ENCODE peak calls at places on chromosomes 6 and 20, in five cellular contexts. T is cardiac fibroblast, P is transverse colon, O is epithelial cell of esophagus, G is pancreas. W is an unnamed sample.

GRCh38 chr20:2984956-2985661 is 58.3 kb upstream of the GNRH2 start:
- DNase-seq in T (peak), P (no peak), O (peak), G (no peak), W (peak)

GRCh38 chr6:161111256-161111655 is 119.7 kb downstream of the MAP3K4 start:
- DNase-seq in T (no peak), P (no peak), O (no peak), G (no peak), W (no peak)

GRCh38 chr20:44796758-44797457 is 13.4 kb downstream of the RIMS4 start:
- DNase-seq in T (no peak), P (no peak), O (no peak), G (no peak), W (no peak)

GRCh38 chr6:11229267-11230043 is 3.0 kb downstream of the NEDD9 start:
- DNase-seq in T (peak), P (no peak), O (peak), G (no peak), W (peak)

GRCh38 chr6:142613981-142614380 is 312.2 kb downstream of the ADGRG6 start:
- DNase-seq in T (no peak), P (no peak), O (peak), G (no peak), W (peak)

GRCh38 chr6:135503703-135504475 is 6.3 kb upstream of the AHI1 start:
- DNase-seq in T (peak), P (no peak), O (no peak), G (no peak), W (peak)

GRCh38 chr20:46699651-46700359 is 9.6 kb upstream of the SLC2A10 start:
- DNase-seq in T (peak), P (no peak), O (peak), G (no peak), W (peak)

GRCh38 chr6:4023240-4023639 is 55.7 kb downstream of the FAM217A start:
- DNase-seq in T (peak), P (no peak), O (no peak), G (no peak), W (no peak)

GRCh38 chr6:170358496-170358895 is 51.9 kb downstream of the FAM120B start:
- DNase-seq in T (no peak), P (peak), O (no peak), G (no peak), W (no peak)

GRCh38 chr6:96470296-96470695 is 51.3 kb upstream of the UFL1 start:
- DNase-seq in T (no peak), P (no peak), O (no peak), G (no peak), W (no peak)

GRCh38 chr6:70423189-70424133 is 10.2 kb downstream of the FAM135A start:
- DNase-seq in T (no peak), P (no peak), O (no peak), G (no peak), W (no peak)

GRCh38 chr20:19110285-19110684 is 102.2 kb upstream of the SLC24A3 start:
- DNase-seq in T (no peak), P (no peak), O (no peak), G (no peak), W (no peak)

GRCh38 chr6:1645466-1646185 is 35.9 kb downstream of the FOXC1 start:
- DNase-seq in T (peak), P (no peak), O (no peak), G (no peak), W (no peak)

GRCh38 chr6:26186652-26187051 is 99.4 kb downstream of the HFE start:
- DNase-seq in T (no peak), P (no peak), O (no peak), G (no peak), W (no peak)

GRCh38 chr6:128124713-128125112 is 223.9 kb upstream of the THEMIS start:
- DNase-seq in T (peak), P (no peak), O (peak), G (no peak), W (peak)

GRCh38 chr6:132330759-132331158 is 70.5 kb downstream of the MOXD1 start:
- DNase-seq in T (no peak), P (no peak), O (peak), G (no peak), W (peak)

GRCh38 chr6:114997813-114998292 is 655.0 kb upstream of the HS3ST5 start:
- DNase-seq in T (no peak), P (no peak), O (no peak), G (no peak), W (no peak)

GRCh38 chr6:2225422-2226392 is 19.7 kb downstream of the GMDS start:
- DNase-seq in T (peak), P (peak), O (peak), G (no peak), W (peak)

GRCh38 chr6:113281014-113281810 is 575.9 kb upstream of the MARCKS start:
- DNase-seq in T (no peak), P (no peak), O (no peak), G (no peak), W (no peak)

GRCh38 chr6:132818404-132819359 is 4.3 kb downstream of the RPS12 start:
- DNase-seq in T (peak), P (no peak), O (no peak), G (no peak), W (no peak)

GRCh38 chr6:125519367-125519766 is 217.6 kb upstream of the HDDC2 start:
- DNase-seq in T (peak), P (no peak), O (no peak), G (no peak), W (peak)

GRCh38 chr20:41352666-41353065 is 12.0 kb downstream of the LPIN3 start:
- DNase-seq in T (no peak), P (no peak), O (no peak), G (no peak), W (no peak)

GRCh38 chr6:7939864-7940228 is 29.3 kb upstream of the TXNDC5 start:
- DNase-seq in T (no peak), P (no peak), O (no peak), G (no peak), W (no peak)

GRCh38 chr20:2692036-2692885 is at the start of gene EBF4:
- DNase-seq in T (peak), P (peak), O (peak), G (peak), W (no peak)

GRCh38 chr6:103707596-103708325 is 1152.0 kb downstream of the HACE1 start:
- DNase-seq in T (no peak), P (no peak), O (peak), G (no peak), W (peak)

GRCh38 chr6:28981391-28981832 is 23.7 kb downstream of the ZNF311 start:
- DNase-seq in T (peak), P (peak), O (peak), G (peak), W (no peak)

GRCh38 chr6:113640046-113640445 is 217.1 kb upstream of the MARCKS start:
- DNase-seq in T (no peak), P (no peak), O (no peak), G (no peak), W (no peak)

GRCh38 chr20:43187476-43188233 is 2.1 kb downstream of the PTPRT start:
- DNase-seq in T (peak), P (peak), O (peak), G (peak), W (peak)

DNA sequence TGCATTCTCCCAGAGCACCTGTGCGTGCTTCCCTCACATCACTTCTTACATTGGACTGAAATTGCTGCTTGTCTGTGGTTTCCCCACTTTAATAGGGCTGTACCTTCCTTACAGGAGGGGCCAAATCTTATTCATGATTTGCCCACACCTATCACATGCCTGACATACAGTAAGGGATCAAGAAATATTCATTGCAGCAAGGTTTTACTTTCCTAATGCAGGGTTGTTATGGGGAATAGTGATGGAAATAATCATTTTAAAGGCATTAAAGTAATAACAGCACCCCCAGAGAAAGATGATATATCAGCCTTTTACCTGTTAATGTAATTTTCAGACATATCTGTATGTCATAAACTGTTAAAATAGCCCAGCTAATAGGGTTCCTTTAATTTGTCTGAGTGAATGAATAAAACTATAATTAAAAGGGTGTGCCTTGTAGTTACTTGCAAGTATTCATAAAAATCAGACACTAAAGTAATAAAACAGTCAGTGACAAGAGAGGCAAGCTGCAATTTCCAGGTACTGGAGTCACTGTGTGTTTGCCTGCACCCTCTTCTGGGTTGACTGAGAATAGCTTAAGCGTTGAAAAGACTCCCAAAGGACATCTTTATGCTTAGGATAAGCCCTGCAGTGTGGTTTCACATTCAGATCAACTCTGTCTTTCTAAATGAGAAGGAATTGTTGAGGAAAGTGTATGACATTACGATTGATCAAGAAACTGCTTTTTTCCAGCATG is 182.7 kb downstream of the PHACTR1 start:
- DNase-seq in T (no peak), P (no peak), O (no peak), G (no peak), W (no peak)
- TF ChIP-seq CTCF in T (no peak), P (no peak), O (no peak), G (no peak), W (no peak)

GRCh38 chr6:147826698-147827097 is 318.2 kb downstream of the SAMD5 start:
- DNase-seq in T (no peak), P (no peak), O (no peak), G (no peak), W (no peak)

GRCh38 chr6:147817042-147817689 is 308.7 kb downstream of the SAMD5 start:
- DNase-seq in T (no peak), P (no peak), O (no peak), G (no peak), W (no peak)

GRCh38 chr6:147820520-147820919 is 312.0 kb downstream of the SAMD5 start:
- DNase-seq in T (no peak), P (no peak), O (no peak), G (no peak), W (no peak)

DNA sequence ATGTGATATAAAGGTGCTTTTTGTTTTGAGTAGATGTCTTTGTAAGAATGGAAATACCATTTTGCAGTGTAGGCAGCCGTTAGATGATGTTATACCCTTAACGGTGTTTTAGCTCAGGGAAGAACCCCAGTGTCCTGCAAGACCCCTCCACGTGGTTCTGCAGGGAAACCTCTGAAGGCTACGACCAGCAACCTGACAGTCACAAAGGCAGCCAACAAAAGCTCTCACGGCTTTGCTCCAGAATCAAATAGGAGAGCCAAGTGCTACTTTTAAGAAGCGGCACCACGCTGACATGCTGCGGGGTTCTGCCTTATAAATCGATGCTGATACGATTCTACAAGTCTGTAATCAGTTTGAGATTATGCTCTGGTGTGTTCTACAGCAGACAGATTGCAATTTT is 312.8 kb downstream of the SAMD5 start:
- DNase-seq in T (no peak), P (no peak), O (no peak), G (no peak), W (no peak)
- H3K4me3 ChIP-seq in T (no peak), P (no peak), O (no peak), G (no peak), W (no peak)

GRCh38 chr20:51131806-51132205 is 108.9 kb upstream of the KCNG1 start:
- DNase-seq in T (no peak), P (no peak), O (no peak), G (no peak), W (no peak)

GRCh38 chr20:51132286-51132810 is 109.4 kb upstream of the KCNG1 start:
- DNase-seq in T (peak), P (peak), O (peak), G (no peak), W (no peak)

GRCh38 chr20:51135926-51136325 is 113.0 kb upstream of the KCNG1 start:
- DNase-seq in T (no peak), P (peak), O (no peak), G (no peak), W (no peak)

GRCh38 chr20:51136326-51136725 is 113.4 kb upstream of the KCNG1 start:
- DNase-seq in T (no peak), P (peak), O (no peak), G (no peak), W (no peak)

DNA sequence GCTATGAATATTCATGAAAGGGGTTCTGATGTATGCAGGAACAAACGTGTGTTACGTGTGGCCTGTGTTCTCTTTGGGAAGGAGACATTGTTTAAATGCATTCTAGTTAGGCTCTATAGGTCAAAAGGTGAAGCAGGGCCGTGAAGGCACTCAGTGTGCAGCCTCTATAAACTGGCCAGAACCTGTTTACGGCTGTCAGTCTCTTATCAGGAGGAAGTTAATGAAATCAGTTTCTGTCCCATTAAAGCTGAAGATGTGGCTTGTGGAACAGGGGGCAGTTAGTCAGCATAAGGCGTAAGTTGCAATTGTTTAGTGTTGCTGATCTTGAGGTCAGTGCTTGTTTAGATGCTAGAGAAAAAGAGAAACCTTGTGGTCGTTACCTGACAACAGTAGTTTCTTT is 111.5 kb upstream of the KCNG1 start:
- DNase-seq in T (no peak), P (no peak), O (no peak), G (no peak), W (no peak)
- TF ChIP-seq CTCF in T (no peak), P (no peak), O (no peak), G (no peak), W (no peak)

GRCh38 chr6:90425161-90425641 is 128.6 kb upstream of the BACH2 start:
- DNase-seq in T (no peak), P (no peak), O (no peak), G (no peak), W (no peak)
- H3K4me3 ChIP-seq in T (no peak), P (no peak), O (no peak), G (no peak), W (no peak)